ENCODE peak calls at places on chromosome 13, in four cellular contexts. One of them, this sample, is unnamed.

GRCh38 chr13:26401578-26402021 is 147.7 kb downstream of the CDK8 start:
- DNase-seq in SK-N-SH: no peak
- DNase-seq in GM12878: no peak
- DNase-seq in K562: no peak
- DNase-seq in this sample: peak; percentile 74

GRCh38 chr13:25967144-25967543 is 84.7 kb downstream of the SHISA2 start:
- DNase-seq in SK-N-SH: no peak
- DNase-seq in GM12878: no peak
- DNase-seq in K562: no peak
- DNase-seq in this sample: no peak

GRCh38 chr13:19072543-19072942 is 109.1 kb downstream of the TUBA3C start:
- DNase-seq in GM12878: no peak
- DNase-seq in SK-N-SH: no peak
- DNase-seq in K562: no peak
- DNase-seq in this sample: no peak

GRCh38 chr13:87754097-87754496 is 82.9 kb downstream of the SLITRK5 start:
- DNase-seq in GM12878: no peak
- DNase-seq in K562: no peak
- DNase-seq in SK-N-SH: no peak
- DNase-seq in this sample: no peak

GRCh38 chr13:58855283-58855682 is 1223.7 kb downstream of the PCDH17 start:
- DNase-seq in K562: no peak
- DNase-seq in SK-N-SH: no peak
- DNase-seq in GM12878: no peak
- DNase-seq in this sample: no peak

GRCh38 chr13:60090579-60090978 is 73.1 kb downstream of the DIAPH3 start:
- DNase-seq in K562: no peak
- DNase-seq in SK-N-SH: no peak
- DNase-seq in GM12878: no peak
- DNase-seq in this sample: no peak

GRCh38 chr13:113058988-113059850 is 46.4 kb upstream of the F7 start:
- DNase-seq in SK-N-SH: no peak
- DNase-seq in GM12878: no peak
- DNase-seq in K562: no peak
- DNase-seq in this sample: no peak

GRCh38 chr13:70874646-70875045 is 766.4 kb upstream of the KLHL1 start:
- DNase-seq in K562: no peak
- DNase-seq in SK-N-SH: no peak
- DNase-seq in GM12878: no peak
- DNase-seq in this sample: no peak

GRCh38 chr13:51525567-51526165 is 58.6 kb upstream of the WDFY2 start:
- DNase-seq in GM12878: no peak
- DNase-seq in SK-N-SH: no peak
- DNase-seq in K562: no peak
- DNase-seq in this sample: no peak

GRCh38 chr13:50636007-50636704 is 207.3 kb downstream of the DLEU7 start:
- DNase-seq in SK-N-SH: no peak
- DNase-seq in GM12878: no peak
- DNase-seq in K562: peak; percentile 6
- DNase-seq in this sample: no peak

GRCh38 chr13:92734068-92734467 is 492.5 kb upstream of the GPC6 start:
- DNase-seq in K562: no peak
- DNase-seq in GM12878: no peak
- DNase-seq in SK-N-SH: peak; percentile 28
- DNase-seq in this sample: no peak

GRCh38 chr13:77516342-77516789 is 19.1 kb upstream of the SCEL start:
- DNase-seq in SK-N-SH: no peak
- DNase-seq in GM12878: no peak
- DNase-seq in K562: no peak
- DNase-seq in this sample: no peak

GRCh38 chr13:100274942-100275506 is 186.1 kb downstream of the PCCA start:
- DNase-seq in GM12878: no peak
- DNase-seq in SK-N-SH: no peak
- DNase-seq in K562: peak; percentile 7
- DNase-seq in this sample: peak; percentile 3
- TF ChIP-seq NFIC in GM12878: no peak
- TF ChIP-seq NFIC in SK-N-SH: no peak
- TF ChIP-seq NFIC in K562: no peak
- TF ChIP-seq NFIC in this sample: no peak

DNA sequence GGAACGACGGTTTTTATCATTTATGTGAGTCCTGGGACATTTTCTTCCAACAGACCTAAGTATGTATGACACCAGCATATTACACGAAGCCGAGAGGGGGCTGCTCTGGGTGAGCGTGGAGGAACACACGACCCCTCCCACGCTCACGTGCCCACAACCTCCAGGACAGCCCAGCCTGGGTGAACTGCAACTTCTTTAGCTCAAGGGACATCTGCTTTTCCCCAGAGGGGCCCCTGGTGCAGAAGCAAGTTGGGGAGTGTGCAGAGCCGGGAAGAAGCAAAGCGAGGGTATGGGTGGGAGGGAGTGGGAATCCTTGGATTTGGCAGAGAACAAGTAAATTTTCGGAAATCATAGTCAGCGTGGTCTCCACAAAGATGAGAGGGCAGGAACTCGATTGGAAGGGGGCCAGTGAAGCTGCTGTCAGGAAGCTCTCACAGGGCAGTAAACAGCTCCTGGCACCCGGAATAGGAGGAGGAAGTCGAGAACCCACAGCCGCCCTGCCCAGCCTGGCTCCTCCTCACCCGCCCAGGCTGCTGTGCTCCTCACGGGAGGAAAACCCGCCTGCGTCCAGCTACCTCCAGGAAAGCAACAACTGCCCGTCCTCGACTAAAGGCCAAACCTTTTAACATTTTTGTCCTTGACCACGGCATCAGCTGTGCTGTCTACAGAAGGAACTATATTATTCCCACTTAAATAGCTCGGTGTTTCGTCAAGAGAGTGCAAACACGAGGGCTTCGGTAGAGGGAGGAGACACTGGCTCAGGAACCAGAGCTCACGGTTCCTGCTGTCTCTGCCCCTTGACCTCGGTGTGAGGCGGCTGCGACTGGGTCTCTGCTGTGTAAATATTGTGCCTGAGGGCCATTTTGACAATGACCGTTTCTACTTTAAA is 17.2 kb upstream of the CFAP97D2 start:
- DNase-seq in GM12878: no peak
- DNase-seq in SK-N-SH: no peak
- DNase-seq in K562: no peak
- DNase-seq in this sample: peak; percentile 63
- TF ChIP-seq NFIC in GM12878: no peak
- TF ChIP-seq NFIC in SK-N-SH: no peak
- TF ChIP-seq NFIC in K562: no peak
- TF ChIP-seq NFIC in this sample: no peak

GRCh38 chr13:47111499-47111898 is 214.6 kb upstream of the HTR2A start:
- DNase-seq in K562: no peak
- DNase-seq in GM12878: no peak
- DNase-seq in SK-N-SH: no peak
- DNase-seq in this sample: no peak

GRCh38 chr13:47112205-47112896 is 215.5 kb upstream of the HTR2A start:
- DNase-seq in K562: peak; percentile 13
- DNase-seq in GM12878: no peak
- DNase-seq in SK-N-SH: no peak
- DNase-seq in this sample: no peak

GRCh38 chr13:47112900-47113299 is 216.0 kb upstream of the HTR2A start:
- DNase-seq in K562: no peak
- DNase-seq in SK-N-SH: no peak
- DNase-seq in GM12878: no peak
- DNase-seq in this sample: no peak

GRCh38 chr13:47110833-47111240 is 214.0 kb upstream of the HTR2A start:
- DNase-seq in GM12878: no peak
- DNase-seq in SK-N-SH: no peak
- DNase-seq in K562: peak; percentile 53
- DNase-seq in this sample: no peak

DNA sequence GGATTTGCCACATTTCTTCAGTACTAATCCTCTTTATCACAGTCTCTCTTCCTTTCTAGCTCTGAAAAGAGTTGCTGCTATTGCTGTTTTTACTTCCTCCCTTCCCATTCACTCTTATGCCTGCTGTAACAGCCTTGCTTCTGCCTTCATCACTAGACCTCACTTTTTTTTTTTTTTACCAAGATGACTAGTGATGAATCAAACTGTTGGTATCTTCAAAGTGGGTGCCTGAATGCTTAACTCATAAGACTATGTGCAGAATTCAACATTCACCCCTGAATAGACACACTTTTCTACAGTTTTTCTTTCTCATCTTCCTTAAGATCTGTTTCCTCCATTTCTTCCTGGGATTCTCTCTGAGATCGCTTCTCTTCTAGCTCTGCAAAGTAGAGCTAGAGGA is 217.2 kb upstream of the HTR2A start:
- DNase-seq in SK-N-SH: no peak
- DNase-seq in GM12878: no peak
- DNase-seq in K562: no peak
- DNase-seq in this sample: no peak
- TF ChIP-seq NFIC in SK-N-SH: no peak
- TF ChIP-seq NFIC in GM12878: no peak
- TF ChIP-seq NFIC in K562: no peak
- TF ChIP-seq NFIC in this sample: no peak

GRCh38 chr13:109869312-109870237 is 83.2 kb upstream of the IRS2 start:
- DNase-seq in K562: peak; percentile 10
- DNase-seq in SK-N-SH: peak; percentile 86
- DNase-seq in GM12878: no peak
- DNase-seq in this sample: no peak
- TF ChIP-seq NFIC in K562: peak; percentile 52
- TF ChIP-seq NFIC in SK-N-SH: peak; percentile 73
- TF ChIP-seq NFIC in GM12878: no peak
- TF ChIP-seq NFIC in this sample: no peak

DNA sequence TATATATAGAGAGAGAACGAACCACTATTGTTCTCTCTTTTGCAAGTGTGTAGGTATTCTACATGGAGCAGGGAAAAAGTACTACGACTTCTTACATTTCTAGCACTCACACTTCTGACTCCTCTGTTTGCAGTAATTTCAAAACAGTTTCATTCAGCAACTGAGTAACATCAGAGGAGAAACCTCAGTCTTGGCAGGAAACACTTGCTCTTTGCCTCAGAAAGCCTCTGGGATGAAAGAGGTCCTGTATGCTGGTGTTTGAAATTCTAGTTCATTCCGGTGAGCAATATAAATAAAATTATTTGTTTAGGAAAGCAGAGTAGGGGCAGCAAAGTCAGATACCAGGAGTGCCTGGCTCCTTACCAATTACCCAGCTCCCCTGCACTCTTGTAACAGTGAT is 595.5 kb downstream of the TBC1D4 start:
- DNase-seq in SK-N-SH: no peak
- DNase-seq in GM12878: no peak
- DNase-seq in K562: no peak
- DNase-seq in this sample: no peak
- TF ChIP-seq NFIC in SK-N-SH: no peak
- TF ChIP-seq NFIC in GM12878: no peak
- TF ChIP-seq NFIC in K562: no peak
- TF ChIP-seq NFIC in this sample: no peak

GRCh38 chr13:21176982-21177284 is 475 bp downstream of the MRPL57 start:
- DNase-seq in SK-N-SH: no peak
- DNase-seq in K562: no peak
- DNase-seq in GM12878: no peak
- DNase-seq in this sample: no peak

GRCh38 chr13:21171420-21171819 is 4.9 kb downstream of the SKA3 start:
- DNase-seq in GM12878: no peak
- DNase-seq in K562: no peak
- DNase-seq in SK-N-SH: no peak
- DNase-seq in this sample: peak; percentile 28

GRCh38 chr13:21176195-21176981 is at the start of the genes MRPL57 and SKA3:
- DNase-seq in K562: peak; percentile 86
- DNase-seq in SK-N-SH: peak; percentile 98
- DNase-seq in GM12878: peak; percentile 79
- DNase-seq in this sample: peak; percentile 89

GRCh38 chr13:21181671-21182070 is 5.2 kb downstream of the MRPL57 start:
- DNase-seq in GM12878: no peak
- DNase-seq in K562: no peak
- DNase-seq in SK-N-SH: no peak
- DNase-seq in this sample: no peak

GRCh38 chr13:21175656-21176194 is 627 bp downstream of the SKA3 start:
- DNase-seq in K562: no peak
- DNase-seq in GM12878: no peak
- DNase-seq in SK-N-SH: peak; percentile 7
- DNase-seq in this sample: peak; percentile 6
- TF ChIP-seq NFIC in K562: no peak
- TF ChIP-seq NFIC in GM12878: no peak
- TF ChIP-seq NFIC in SK-N-SH: no peak
- TF ChIP-seq NFIC in this sample: no peak

This sample was measured in HepG2.